ENCODE peak calls at places on chromosomes 4 and X, in five cellular contexts. N is HEK293T, D is M059J, V is HFFc6, J is anterior cingulate cortex. Z is an unnamed sample.

GRCh38 chrX:149470960-149471359 is 34.1 kb downstream of the IDS start:
- DNase-seq in N (peak), V (peak), J (peak), D (peak), Z (peak)

GRCh38 chr4:11900277-11900676 is 471.6 kb upstream of the HS3ST1 start:
- DNase-seq in V (no peak), N (no peak), J (no peak), D (no peak), Z (no peak)

GRCh38 chrX:120358687-120359086 is 3.2 kb upstream of the ATP1B4 start:
- DNase-seq in D (peak), J (peak), V (peak), N (no peak), Z (peak)

GRCh38 chrX:48648299-48648698 is 35.3 kb upstream of the WAS start:
- DNase-seq in D (peak), N (peak), J (peak), V (peak), Z (peak)

GRCh38 chrX:17737707-17738001 is 361 bp downstream of the SCML1 start:
- DNase-seq in J (no peak), D (no peak), V (no peak), N (no peak), Z (peak)

GRCh38 chr4:151584101-151584500 is 175.1 kb downstream of the FHIP1A start:
- DNase-seq in J (no peak), D (no peak), N (no peak), V (no peak), Z (no peak)

GRCh38 chr4:63788271-63788670 is 621.0 kb downstream of the TECRL start:
- DNase-seq in V (no peak), D (no peak), J (no peak), N (no peak), Z (no peak)

GRCh38 chr4:108359130-108359709 is 190.5 kb upstream of the LEF1 start:
- DNase-seq in J (no peak), V (no peak), D (no peak), N (no peak), Z (no peak)

GRCh38 chr4:129232627-129233337 is 136.8 kb downstream of the C4orf33 start:
- DNase-seq in N (no peak), J (no peak), D (no peak), V (no peak), Z (peak)

GRCh38 chr4:102344520-102344954 is 745 bp downstream of the SLC39A8 start:
- DNase-seq in N (peak), V (no peak), J (peak), D (peak), Z (no peak)

GRCh38 chr4:186781032-186781917 is 57.6 kb upstream of the FAT1 start:
- DNase-seq in N (no peak), D (peak), V (peak), J (no peak), Z (no peak)

GRCh38 chr4:169414913-169415312 is 144.2 kb upstream of the SH3RF1 start:
- DNase-seq in J (no peak), V (no peak), D (no peak), N (no peak), Z (no peak)

GRCh38 chr4:174086829-174087799 is 196.4 kb downstream of the FBXO8 start:
- DNase-seq in N (no peak), V (no peak), J (no peak), D (no peak), Z (no peak)

GRCh38 chrX:84933956-84934556 is 69.6 kb upstream of the APOOL start:
- DNase-seq in J (no peak), V (no peak), N (no peak), D (no peak), Z (no peak)

GRCh38 chrX:47239898-47240545 is 7.2 kb downstream of the USP11 start:
- DNase-seq in D (no peak), J (no peak), V (no peak), N (no peak), Z (no peak)

GRCh38 chr4:86549163-86549788 is 44.8 kb upstream of the PTPN13 start:
- DNase-seq in D (peak), N (no peak), V (peak), J (no peak), Z (no peak)

GRCh38 chr4:43550981-43551627 is 658.6 kb downstream of the GRXCR1 start:
- DNase-seq in J (no peak), N (no peak), D (no peak), V (no peak), Z (no peak)

GRCh38 chr4:14415146-14415545 is 587.1 kb upstream of the CPEB2 start:
- DNase-seq in N (no peak), D (peak), V (no peak), J (no peak), Z (no peak)

GRCh38 chr4:54942735-54943134 is 182.7 kb downstream of the KDR start:
- DNase-seq in J (no peak), V (no peak), N (no peak), D (no peak), Z (no peak)

GRCh38 chr4:26288308-26288982 is 32.4 kb upstream of the RBPJ start:
- DNase-seq in N (no peak), J (no peak), V (peak), D (peak), Z (no peak)

GRCh38 chr4:94523033-94523590 is 71.4 kb downstream of the PDLIM5 start:
- DNase-seq in V (no peak), J (no peak), D (no peak), N (no peak), Z (no peak)

GRCh38 chr4:1414831-1415680 is 8.8 kb upstream of the NKX1-1 start:
- DNase-seq in N (no peak), V (no peak), D (no peak), J (no peak), Z (no peak)

Z was measured in NCI-H2227 treated with DMSO at 0.1 percent for 48 hours.